ENCODE peak calls at places on chromosomes 2 and 18, in seven cellular contexts. One of them, this sample, is unnamed. For H3K9me3, the result is how much of the 10 kb centered on the place peaks cover.

GRCh38 chr2:162731917-162732804 is 106.4 kb downstream of the KCNH7 start:
- DNase-seq in prostate gland: no peak
- DNase-seq in cardiac muscle cell: no peak
- DNase-seq in kidney: no peak
- DNase-seq in CD8-positive, alpha-beta T cell: no peak
- DNase-seq in HepG2: no peak
- DNase-seq in astrocyte: no peak
- DNase-seq in this sample: no peak

GRCh38 chr2:99399063-99399462 is 61.9 kb downstream of the EIF5B start:
- DNase-seq in prostate gland: peak
- DNase-seq in cardiac muscle cell: no peak
- DNase-seq in kidney: no peak
- DNase-seq in CD8-positive, alpha-beta T cell: no peak
- DNase-seq in HepG2: no peak
- DNase-seq in astrocyte: no peak
- DNase-seq in this sample: no peak

GRCh38 chr2:194166818-194167217 is 1490.2 kb upstream of the SLC39A10 start:
- DNase-seq in prostate gland: no peak
- DNase-seq in cardiac muscle cell: peak
- DNase-seq in kidney: no peak
- DNase-seq in CD8-positive, alpha-beta T cell: no peak
- DNase-seq in HepG2: peak
- DNase-seq in astrocyte: peak
- DNase-seq in this sample: peak

GRCh38 chr2:51706220-51706619 is 674.3 kb upstream of the NRXN1 start:
- DNase-seq in prostate gland: no peak
- DNase-seq in cardiac muscle cell: no peak
- DNase-seq in kidney: no peak
- DNase-seq in CD8-positive, alpha-beta T cell: no peak
- DNase-seq in HepG2: no peak
- DNase-seq in astrocyte: no peak
- DNase-seq in this sample: no peak

GRCh38 chr2:202822411-202822810 is 49.2 kb downstream of the ICA1L start:
- DNase-seq in prostate gland: no peak
- DNase-seq in cardiac muscle cell: no peak
- DNase-seq in kidney: no peak
- DNase-seq in CD8-positive, alpha-beta T cell: no peak
- DNase-seq in HepG2: no peak
- DNase-seq in astrocyte: no peak
- DNase-seq in this sample: no peak

GRCh38 chr2:200159829-200160781 is 146.4 kb upstream of the SPATS2L start:
- DNase-seq in prostate gland: no peak
- DNase-seq in cardiac muscle cell: peak
- DNase-seq in kidney: no peak
- DNase-seq in CD8-positive, alpha-beta T cell: no peak
- DNase-seq in HepG2: no peak
- DNase-seq in astrocyte: peak
- DNase-seq in this sample: no peak

GRCh38 chr2:150472122-150472899 is 15.2 kb downstream of the RND3 start:
- DNase-seq in prostate gland: no peak
- DNase-seq in cardiac muscle cell: peak
- DNase-seq in kidney: peak
- DNase-seq in CD8-positive, alpha-beta T cell: no peak
- DNase-seq in HepG2: no peak
- DNase-seq in astrocyte: peak
- DNase-seq in this sample: peak

GRCh38 chr2:120385355-120386127 is 39.6 kb downstream of the INHBB start:
- DNase-seq in prostate gland: no peak
- DNase-seq in cardiac muscle cell: no peak
- DNase-seq in kidney: peak
- DNase-seq in CD8-positive, alpha-beta T cell: no peak
- DNase-seq in HepG2: no peak
- DNase-seq in astrocyte: no peak
- DNase-seq in this sample: no peak

GRCh38 chr2:196266855-196267254 is 95.5 kb upstream of the STK17B start:
- DNase-seq in prostate gland: no peak
- DNase-seq in cardiac muscle cell: no peak
- DNase-seq in kidney: no peak
- DNase-seq in CD8-positive, alpha-beta T cell: no peak
- DNase-seq in HepG2: no peak
- DNase-seq in astrocyte: no peak
- DNase-seq in this sample: no peak

GRCh38 chr2:26043862-26044736 is 10.2 kb downstream of the RAB10 start:
- DNase-seq in prostate gland: no peak
- DNase-seq in cardiac muscle cell: peak
- DNase-seq in kidney: no peak
- DNase-seq in CD8-positive, alpha-beta T cell: no peak
- DNase-seq in HepG2: peak
- DNase-seq in astrocyte: peak
- DNase-seq in this sample: peak

GRCh38 chr2:126787278-126787677 is 111.4 kb upstream of the TEX51 start:
- DNase-seq in prostate gland: no peak
- DNase-seq in cardiac muscle cell: no peak
- DNase-seq in kidney: no peak
- DNase-seq in CD8-positive, alpha-beta T cell: no peak
- DNase-seq in HepG2: no peak
- DNase-seq in astrocyte: no peak
- DNase-seq in this sample: no peak

GRCh38 chr2:234989183-234989701 is 37.4 kb downstream of the SH3BP4 start:
- DNase-seq in prostate gland: peak
- DNase-seq in cardiac muscle cell: peak
- DNase-seq in kidney: peak
- DNase-seq in CD8-positive, alpha-beta T cell: no peak
- DNase-seq in HepG2: no peak
- DNase-seq in astrocyte: peak
- DNase-seq in this sample: peak

GRCh38 chr2:121791801-121792221 is 36.4 kb downstream of the TSN start:
- DNase-seq in prostate gland: no peak
- DNase-seq in cardiac muscle cell: no peak
- DNase-seq in kidney: no peak
- DNase-seq in CD8-positive, alpha-beta T cell: no peak
- DNase-seq in HepG2: no peak
- DNase-seq in astrocyte: peak
- DNase-seq in this sample: no peak

GRCh38 chr2:104969564-104969963 is 68.3 kb upstream of the MRPS9 start:
- DNase-seq in prostate gland: no peak
- DNase-seq in cardiac muscle cell: no peak
- DNase-seq in kidney: no peak
- DNase-seq in CD8-positive, alpha-beta T cell: no peak
- DNase-seq in HepG2: no peak
- DNase-seq in astrocyte: peak
- DNase-seq in this sample: no peak

GRCh38 chr18:33097126-33097525 is 324.3 kb upstream of the KLHL14 start:
- DNase-seq in prostate gland: no peak
- DNase-seq in cardiac muscle cell: no peak
- DNase-seq in kidney: no peak
- DNase-seq in CD8-positive, alpha-beta T cell: no peak
- DNase-seq in HepG2: no peak
- DNase-seq in astrocyte: peak
- DNase-seq in this sample: no peak

GRCh38 chr18:21763846-21764646 is 23.5 kb downstream of the MIB1 start:
- DNase-seq in prostate gland: no peak
- DNase-seq in cardiac muscle cell: no peak
- DNase-seq in kidney: no peak
- DNase-seq in CD8-positive, alpha-beta T cell: no peak
- DNase-seq in HepG2: no peak
- DNase-seq in astrocyte: no peak
- DNase-seq in this sample: no peak

GRCh38 chr2:215290980-215291599 is 20.8 kb upstream of the ATIC start:
- DNase-seq in prostate gland: no peak
- DNase-seq in cardiac muscle cell: peak
- DNase-seq in kidney: no peak
- DNase-seq in CD8-positive, alpha-beta T cell: no peak
- DNase-seq in HepG2: no peak
- DNase-seq in astrocyte: no peak
- DNase-seq in this sample: no peak

GRCh38 chr2:105291981-105292380 is 37.6 kb downstream of the TGFBRAP1 start:
- DNase-seq in prostate gland: no peak
- DNase-seq in cardiac muscle cell: no peak
- DNase-seq in kidney: no peak
- DNase-seq in CD8-positive, alpha-beta T cell: no peak
- DNase-seq in HepG2: no peak
- DNase-seq in astrocyte: peak
- DNase-seq in this sample: no peak

GRCh38 chr2:13135856-13136255 is 419.1 kb downstream of the TRIB2 start:
- DNase-seq in prostate gland: no peak
- DNase-seq in cardiac muscle cell: no peak
- DNase-seq in kidney: no peak
- DNase-seq in CD8-positive, alpha-beta T cell: no peak
- DNase-seq in HepG2: no peak
- DNase-seq in astrocyte: no peak
- DNase-seq in this sample: no peak

GRCh38 chr18:267380-267687 is 513 bp downstream of the THOC1 start:
- DNase-seq in prostate gland: peak
- DNase-seq in cardiac muscle cell: no peak
- DNase-seq in kidney: no peak
- DNase-seq in CD8-positive, alpha-beta T cell: no peak
- DNase-seq in HepG2: no peak
- DNase-seq in astrocyte: peak
- DNase-seq in this sample: peak

GRCh38 chr2:157223624-157224205 is 33.8 kb upstream of the GALNT5 start:
- DNase-seq in prostate gland: no peak
- DNase-seq in cardiac muscle cell: no peak
- DNase-seq in kidney: no peak
- DNase-seq in CD8-positive, alpha-beta T cell: no peak
- DNase-seq in HepG2: no peak
- DNase-seq in astrocyte: no peak
- DNase-seq in this sample: no peak

GRCh38 chr18:70659026-70659726 is 370.3 kb downstream of the SOCS6 start:
- DNase-seq in prostate gland: no peak
- DNase-seq in cardiac muscle cell: peak
- DNase-seq in kidney: no peak
- DNase-seq in CD8-positive, alpha-beta T cell: peak
- DNase-seq in HepG2: no peak
- DNase-seq in astrocyte: no peak
- DNase-seq in this sample: no peak

GRCh38 chr2:66867038-66867380 is 432.1 kb downstream of the MEIS1 start:
- DNase-seq in prostate gland: no peak
- DNase-seq in cardiac muscle cell: no peak
- DNase-seq in kidney: no peak
- DNase-seq in CD8-positive, alpha-beta T cell: no peak
- DNase-seq in HepG2: no peak
- DNase-seq in astrocyte: no peak
- DNase-seq in this sample: no peak

GRCh38 chr2:15814946-15815345 is 125.4 kb upstream of the MYCN start:
- DNase-seq in prostate gland: no peak
- DNase-seq in cardiac muscle cell: no peak
- DNase-seq in kidney: no peak
- DNase-seq in CD8-positive, alpha-beta T cell: no peak
- DNase-seq in HepG2: no peak
- DNase-seq in astrocyte: no peak
- DNase-seq in this sample: no peak

GRCh38 chr2:181552808-181553207 is 95.6 kb downstream of the ITGA4 start:
- DNase-seq in prostate gland: no peak
- DNase-seq in cardiac muscle cell: no peak
- DNase-seq in kidney: no peak
- DNase-seq in CD8-positive, alpha-beta T cell: no peak
- DNase-seq in HepG2: no peak
- DNase-seq in astrocyte: no peak
- DNase-seq in this sample: no peak

GRCh38 chr2:238525990-238526389 is 99.3 kb downstream of the ASB1 start:
- DNase-seq in prostate gland: no peak
- DNase-seq in cardiac muscle cell: no peak
- DNase-seq in kidney: no peak
- DNase-seq in CD8-positive, alpha-beta T cell: no peak
- DNase-seq in HepG2: no peak
- DNase-seq in astrocyte: no peak
- DNase-seq in this sample: no peak

GRCh38 chr2:212392048-212392447 is 146.6 kb downstream of the ERBB4 start:
- DNase-seq in prostate gland: no peak
- DNase-seq in cardiac muscle cell: no peak
- DNase-seq in kidney: no peak
- DNase-seq in CD8-positive, alpha-beta T cell: no peak
- DNase-seq in HepG2: no peak
- DNase-seq in astrocyte: peak
- DNase-seq in this sample: no peak

GRCh38 chr2:40155728-40156127 is 296.2 kb downstream of the SLC8A1 start:
- DNase-seq in prostate gland: no peak
- DNase-seq in cardiac muscle cell: peak
- DNase-seq in kidney: no peak
- DNase-seq in CD8-positive, alpha-beta T cell: no peak
- DNase-seq in HepG2: no peak
- DNase-seq in astrocyte: no peak
- DNase-seq in this sample: no peak

GRCh38 chr2:39487398-39488250 is 50.5 kb upstream of the MAP4K3 start:
- DNase-seq in prostate gland: no peak
- DNase-seq in cardiac muscle cell: peak
- DNase-seq in kidney: no peak
- DNase-seq in CD8-positive, alpha-beta T cell: no peak
- DNase-seq in HepG2: no peak
- DNase-seq in astrocyte: peak
- DNase-seq in this sample: no peak

GRCh38 chr2:168622559-168622958 is 166.5 kb downstream of the CERS6 start:
- DNase-seq in prostate gland: no peak
- DNase-seq in cardiac muscle cell: no peak
- DNase-seq in kidney: no peak
- DNase-seq in CD8-positive, alpha-beta T cell: no peak
- DNase-seq in HepG2: peak
- DNase-seq in astrocyte: no peak
- DNase-seq in this sample: no peak
- H3K4me3 ChIP-seq in prostate gland: no peak
- H3K4me3 ChIP-seq in cardiac muscle cell: no peak
- H3K4me3 ChIP-seq in kidney: no peak
- H3K4me3 ChIP-seq in CD8-positive, alpha-beta T cell: no peak
- H3K4me3 ChIP-seq in HepG2: no peak
- H3K4me3 ChIP-seq in astrocyte: no peak
- H3K4me3 ChIP-seq in this sample: no peak

GRCh38 chr2:89775885-89776284 is 1084.4 kb downstream of the RPIA start:
- DNase-seq in prostate gland: no peak
- DNase-seq in cardiac muscle cell: no peak
- DNase-seq in kidney: no peak
- DNase-seq in CD8-positive, alpha-beta T cell: no peak
- DNase-seq in HepG2: no peak
- DNase-seq in astrocyte: no peak
- DNase-seq in this sample: no peak
- H3K9me3 ChIP-seq in prostate gland: under half
- H3K9me3 ChIP-seq in cardiac muscle cell: half or more
- H3K9me3 ChIP-seq in kidney: half or more
- H3K9me3 ChIP-seq in CD8-positive, alpha-beta T cell: under half
- H3K9me3 ChIP-seq in HepG2: half or more
- H3K9me3 ChIP-seq in astrocyte: half or more
- H3K9me3 ChIP-seq in this sample: half or more

DNA sequence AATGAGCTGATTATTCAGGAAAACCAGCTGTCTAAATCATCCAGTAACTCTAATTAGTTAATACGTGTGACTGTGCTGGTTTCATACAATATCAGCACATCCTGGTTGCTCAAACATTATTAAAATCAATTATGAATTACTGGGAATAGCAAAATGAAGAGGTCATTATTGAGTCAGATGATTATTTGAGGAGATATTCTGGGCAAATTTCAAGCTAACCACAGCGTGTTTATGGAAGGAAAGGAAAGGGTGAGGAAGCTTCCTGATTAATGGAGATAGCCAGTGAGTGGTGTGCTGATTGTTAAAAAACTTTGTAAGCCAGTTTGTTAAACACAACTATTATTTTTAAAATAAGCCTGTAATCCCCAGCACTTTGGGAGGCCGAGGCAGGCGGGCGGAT is 321.6 kb upstream of the TFPI start:
- DNase-seq in prostate gland: no peak
- DNase-seq in cardiac muscle cell: no peak
- DNase-seq in kidney: no peak
- DNase-seq in CD8-positive, alpha-beta T cell: no peak
- DNase-seq in HepG2: no peak
- DNase-seq in astrocyte: peak
- DNase-seq in this sample: no peak
- H3K27ac ChIP-seq in prostate gland: no peak
- H3K27ac ChIP-seq in cardiac muscle cell: no peak
- H3K27ac ChIP-seq in kidney: no peak
- H3K27ac ChIP-seq in CD8-positive, alpha-beta T cell: no peak
- H3K27ac ChIP-seq in HepG2: no peak
- H3K27ac ChIP-seq in astrocyte: no peak
- H3K27ac ChIP-seq in this sample: no peak

GRCh38 chr2:38216886-38217285 is 140.9 kb upstream of the CYP1B1 start:
- DNase-seq in prostate gland: no peak
- DNase-seq in cardiac muscle cell: no peak
- DNase-seq in kidney: no peak
- DNase-seq in CD8-positive, alpha-beta T cell: no peak
- DNase-seq in HepG2: no peak
- DNase-seq in astrocyte: no peak
- DNase-seq in this sample: no peak
- H3K4me3 ChIP-seq in prostate gland: no peak
- H3K4me3 ChIP-seq in cardiac muscle cell: no peak
- H3K4me3 ChIP-seq in kidney: no peak
- H3K4me3 ChIP-seq in CD8-positive, alpha-beta T cell: no peak
- H3K4me3 ChIP-seq in HepG2: no peak
- H3K4me3 ChIP-seq in astrocyte: no peak
- H3K4me3 ChIP-seq in this sample: no peak